ENCODE peak calls at places on chromosomes 6 and 20, in five cellular contexts. One of them, this sample, is unnamed.

GRCh38 chr6:126300735-126301134 is 39.2 kb upstream of the CENPW start:
- DNase-seq in neural progenitor cell: no peak
- DNase-seq in OCI-LY7: no peak
- DNase-seq in MM.1S: peak
- DNase-seq in GM23338: no peak
- DNase-seq in this sample: no peak

GRCh38 chr20:19903168-19903676 is 113.9 kb upstream of the NAA20 start:
- DNase-seq in neural progenitor cell: no peak
- DNase-seq in OCI-LY7: peak
- DNase-seq in MM.1S: peak
- DNase-seq in GM23338: peak
- DNase-seq in this sample: peak

GRCh38 chr6:11730645-11731044 is 48.0 kb downstream of the ADTRP start:
- DNase-seq in neural progenitor cell: no peak
- DNase-seq in OCI-LY7: no peak
- DNase-seq in MM.1S: peak
- DNase-seq in GM23338: no peak
- DNase-seq in this sample: no peak

GRCh38 chr6:161736341-161736740 is 462.5 kb upstream of the AGPAT4 start:
- DNase-seq in neural progenitor cell: no peak
- DNase-seq in OCI-LY7: no peak
- DNase-seq in MM.1S: no peak
- DNase-seq in GM23338: no peak
- DNase-seq in this sample: no peak

GRCh38 chr20:60206259-60206658 is 248.0 kb downstream of the CDH26 start:
- DNase-seq in neural progenitor cell: peak
- DNase-seq in OCI-LY7: peak
- DNase-seq in MM.1S: peak
- DNase-seq in GM23338: peak
- DNase-seq in this sample: peak

GRCh38 chr6:12150812-12151432 is 138.8 kb downstream of the HIVEP1 start:
- DNase-seq in neural progenitor cell: peak
- DNase-seq in OCI-LY7: peak
- DNase-seq in MM.1S: no peak
- DNase-seq in GM23338: peak
- DNase-seq in this sample: peak

GRCh38 chr6:113813207-113813606 is 43.9 kb upstream of the MARCKS start:
- DNase-seq in neural progenitor cell: no peak
- DNase-seq in OCI-LY7: no peak
- DNase-seq in MM.1S: no peak
- DNase-seq in GM23338: no peak
- DNase-seq in this sample: no peak

GRCh38 chr20:61518424-61518951 is 266.4 kb downstream of the CDH4 start:
- DNase-seq in neural progenitor cell: no peak
- DNase-seq in OCI-LY7: no peak
- DNase-seq in MM.1S: no peak
- DNase-seq in GM23338: no peak
- DNase-seq in this sample: no peak

GRCh38 chr20:63873477-63873971 is 8.5 kb downstream of the TPD52L2 start:
- DNase-seq in neural progenitor cell: no peak
- DNase-seq in OCI-LY7: no peak
- DNase-seq in MM.1S: no peak
- DNase-seq in GM23338: no peak
- DNase-seq in this sample: no peak

GRCh38 chr6:6803180-6803978 is 214.9 kb downstream of the LY86 start:
- DNase-seq in neural progenitor cell: no peak
- DNase-seq in OCI-LY7: peak
- DNase-seq in MM.1S: peak
- DNase-seq in GM23338: no peak
- DNase-seq in this sample: peak

GRCh38 chr6:26431258-26432162 is 8.8 kb upstream of the BTN3A3 start:
- DNase-seq in neural progenitor cell: no peak
- DNase-seq in OCI-LY7: no peak
- DNase-seq in MM.1S: no peak
- DNase-seq in GM23338: no peak
- DNase-seq in this sample: no peak

GRCh38 chr6:135853227-135853626 is 1.7 kb downstream of the PDE7B start:
- DNase-seq in neural progenitor cell: no peak
- DNase-seq in OCI-LY7: no peak
- DNase-seq in MM.1S: no peak
- DNase-seq in GM23338: no peak
- DNase-seq in this sample: no peak

GRCh38 chr6:165662671-165663282 is at the start of gene PDE10A:
- DNase-seq in neural progenitor cell: peak
- DNase-seq in OCI-LY7: no peak
- DNase-seq in MM.1S: no peak
- DNase-seq in GM23338: peak
- DNase-seq in this sample: peak

GRCh38 chr20:19492937-19493336 is 265.1 kb upstream of the RIN2 start:
- DNase-seq in neural progenitor cell: peak
- DNase-seq in OCI-LY7: no peak
- DNase-seq in MM.1S: no peak
- DNase-seq in GM23338: peak
- DNase-seq in this sample: no peak

GRCh38 chr6:3612341-3613041 is 139.0 kb downstream of the PXDC1 start:
- DNase-seq in neural progenitor cell: no peak
- DNase-seq in OCI-LY7: no peak
- DNase-seq in MM.1S: no peak
- DNase-seq in GM23338: no peak
- DNase-seq in this sample: peak

GRCh38 chr20:44231713-44232468 is 15.2 kb upstream of the GDAP1L1 start:
- DNase-seq in neural progenitor cell: peak
- DNase-seq in OCI-LY7: no peak
- DNase-seq in MM.1S: no peak
- DNase-seq in GM23338: peak
- DNase-seq in this sample: no peak

GRCh38 chr6:157997893-157998608 is 16.4 kb downstream of the SYNJ2 start:
- DNase-seq in neural progenitor cell: no peak
- DNase-seq in OCI-LY7: no peak
- DNase-seq in MM.1S: no peak
- DNase-seq in GM23338: peak
- DNase-seq in this sample: no peak

GRCh38 chr6:33029297-33030184 is 20.1 kb upstream of the HLA-DOA start:
- DNase-seq in neural progenitor cell: no peak
- DNase-seq in OCI-LY7: peak
- DNase-seq in MM.1S: no peak
- DNase-seq in GM23338: peak
- DNase-seq in this sample: no peak

GRCh38 chr20:41138217-41138526 is 829 bp downstream of the PLCG1 start:
- DNase-seq in neural progenitor cell: no peak
- DNase-seq in OCI-LY7: no peak
- DNase-seq in MM.1S: no peak
- DNase-seq in GM23338: no peak
- DNase-seq in this sample: no peak

GRCh38 chr20:30486103-30486478 is 771.4 kb upstream of the DEFB115 start:
- DNase-seq in neural progenitor cell: no peak
- DNase-seq in OCI-LY7: no peak
- DNase-seq in MM.1S: no peak
- DNase-seq in GM23338: no peak
- DNase-seq in this sample: no peak

GRCh38 chr6:75419408-75419807 is 74.2 kb downstream of the FILIP1 start:
- DNase-seq in neural progenitor cell: no peak
- DNase-seq in OCI-LY7: no peak
- DNase-seq in MM.1S: no peak
- DNase-seq in GM23338: no peak
- DNase-seq in this sample: no peak

GRCh38 chr20:57076202-57076651 is 190.2 kb downstream of the BMP7 start:
- DNase-seq in neural progenitor cell: no peak
- DNase-seq in OCI-LY7: no peak
- DNase-seq in MM.1S: no peak
- DNase-seq in GM23338: no peak
- DNase-seq in this sample: peak

GRCh38 chr20:52667358-52667757 is 304.8 kb upstream of the TSHZ2 start:
- DNase-seq in neural progenitor cell: no peak
- DNase-seq in OCI-LY7: no peak
- DNase-seq in MM.1S: no peak
- DNase-seq in GM23338: no peak
- DNase-seq in this sample: no peak

GRCh38 chr20:62741191-62741676 is 32.6 kb downstream of the NTSR1 start:
- DNase-seq in neural progenitor cell: peak
- DNase-seq in OCI-LY7: no peak
- DNase-seq in MM.1S: no peak
- DNase-seq in GM23338: peak
- DNase-seq in this sample: no peak

GRCh38 chr20:58040447-58041290 is 187.8 kb downstream of the ANKRD60 start:
- DNase-seq in neural progenitor cell: peak
- DNase-seq in OCI-LY7: no peak
- DNase-seq in MM.1S: no peak
- DNase-seq in GM23338: peak
- DNase-seq in this sample: no peak

GRCh38 chr6:101762851-101763250 is 369.3 kb downstream of the GRIK2 start:
- DNase-seq in neural progenitor cell: no peak
- DNase-seq in OCI-LY7: no peak
- DNase-seq in MM.1S: no peak
- DNase-seq in GM23338: no peak
- DNase-seq in this sample: no peak

GRCh38 chr6:84448331-84448730 is 220.9 kb upstream of the CEP162 start:
- DNase-seq in neural progenitor cell: no peak
- DNase-seq in OCI-LY7: no peak
- DNase-seq in MM.1S: no peak
- DNase-seq in GM23338: no peak
- DNase-seq in this sample: no peak
- H3K4me2 ChIP-seq in neural progenitor cell: no peak
- H3K4me2 ChIP-seq in OCI-LY7: no peak
- H3K4me2 ChIP-seq in MM.1S: no peak
- H3K4me2 ChIP-seq in GM23338: no peak
- H3K4me2 ChIP-seq in this sample: no peak

GRCh38 chr6:53834134-53834533 is 39.3 kb downstream of the LRRC1 start:
- DNase-seq in neural progenitor cell: no peak
- DNase-seq in OCI-LY7: no peak
- DNase-seq in MM.1S: no peak
- DNase-seq in GM23338: no peak
- DNase-seq in this sample: no peak
- TF ChIP-seq EZH2phosphoT487 in neural progenitor cell: no peak
- TF ChIP-seq EZH2phosphoT487 in OCI-LY7: no peak
- TF ChIP-seq EZH2phosphoT487 in MM.1S: no peak
- TF ChIP-seq EZH2phosphoT487 in GM23338: no peak
- TF ChIP-seq EZH2phosphoT487 in this sample: no peak

GRCh38 chr6:52666523-52666922 is 4.4 kb upstream of the TMEM14A start:
- DNase-seq in neural progenitor cell: no peak
- DNase-seq in OCI-LY7: no peak
- DNase-seq in MM.1S: peak
- DNase-seq in GM23338: no peak
- DNase-seq in this sample: no peak

GRCh38 chr6:52667572-52667971 is 3.3 kb upstream of the TMEM14A start:
- DNase-seq in neural progenitor cell: no peak
- DNase-seq in OCI-LY7: peak
- DNase-seq in MM.1S: peak
- DNase-seq in GM23338: no peak
- DNase-seq in this sample: no peak

GRCh38 chr6:52672422-52673025 is 1.6 kb downstream of the TMEM14A start:
- DNase-seq in neural progenitor cell: no peak
- DNase-seq in OCI-LY7: no peak
- DNase-seq in MM.1S: no peak
- DNase-seq in GM23338: no peak
- DNase-seq in this sample: peak

GRCh38 chr6:52675372-52675771 is 4.5 kb downstream of the TMEM14A start:
- DNase-seq in neural progenitor cell: peak
- DNase-seq in OCI-LY7: no peak
- DNase-seq in MM.1S: no peak
- DNase-seq in GM23338: peak
- DNase-seq in this sample: no peak

DNA sequence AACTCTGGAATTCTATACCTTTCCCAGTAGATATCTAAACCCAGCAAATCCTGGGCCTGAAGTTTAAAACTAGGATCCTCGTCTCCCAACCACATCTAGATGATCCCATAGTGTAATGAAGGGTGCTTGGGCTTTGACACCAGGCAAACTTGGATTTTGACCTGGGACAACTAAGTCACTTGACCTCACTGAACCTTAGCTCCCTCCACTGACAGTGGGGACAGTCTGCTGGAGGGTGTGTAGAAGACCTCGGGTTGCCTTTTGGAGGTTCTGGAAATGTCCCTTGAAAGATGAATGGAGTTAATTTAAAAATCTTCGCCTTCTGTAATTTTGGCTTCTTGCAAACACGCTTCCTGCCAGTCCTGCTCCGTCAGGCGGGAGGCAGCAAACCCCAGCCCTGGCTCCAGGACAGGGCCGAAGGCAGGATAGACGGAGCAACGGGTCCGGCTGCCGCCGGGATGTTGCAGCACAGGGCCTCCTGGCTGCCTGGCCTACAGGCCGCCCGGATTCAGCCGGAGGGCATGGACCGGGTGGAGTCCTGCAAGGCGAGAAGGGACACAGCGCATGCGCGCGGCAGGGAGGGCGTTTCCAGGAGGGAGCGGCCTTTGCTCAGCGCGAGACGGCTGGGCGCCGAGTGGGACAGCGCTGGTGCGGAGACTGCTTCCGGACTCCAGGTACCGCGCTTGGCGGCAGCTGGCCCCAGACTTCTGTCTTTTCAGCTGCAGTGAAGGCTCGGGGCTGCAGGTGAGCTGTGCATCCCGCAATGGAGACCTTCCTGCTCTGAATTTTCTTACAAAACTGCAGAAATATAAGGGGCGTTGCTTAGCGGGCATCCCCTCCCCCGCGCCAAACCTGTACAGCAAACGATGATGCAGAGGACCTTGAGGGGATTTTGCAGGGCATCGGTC is at the start of gene TMEM14A:
- DNase-seq in neural progenitor cell: peak
- DNase-seq in OCI-LY7: peak
- DNase-seq in MM.1S: peak
- DNase-seq in GM23338: peak
- DNase-seq in this sample: peak
- TF ChIP-seq CTCF in neural progenitor cell: no peak
- TF ChIP-seq CTCF in OCI-LY7: no peak
- TF ChIP-seq CTCF in MM.1S: no peak
- TF ChIP-seq CTCF in GM23338: no peak
- TF ChIP-seq CTCF in this sample: peak

GRCh38 chr6:119482850-119483285 is 133.3 kb upstream of the MAN1A1 start:
- DNase-seq in neural progenitor cell: no peak
- DNase-seq in OCI-LY7: no peak
- DNase-seq in MM.1S: no peak
- DNase-seq in GM23338: no peak
- DNase-seq in this sample: no peak

GRCh38 chr6:119483936-119484335 is 134.4 kb upstream of the MAN1A1 start:
- DNase-seq in neural progenitor cell: no peak
- DNase-seq in OCI-LY7: no peak
- DNase-seq in MM.1S: no peak
- DNase-seq in GM23338: no peak
- DNase-seq in this sample: no peak

GRCh38 chr6:119481098-119481497 is 131.5 kb upstream of the MAN1A1 start:
- DNase-seq in neural progenitor cell: no peak
- DNase-seq in OCI-LY7: no peak
- DNase-seq in MM.1S: no peak
- DNase-seq in GM23338: no peak
- DNase-seq in this sample: no peak

GRCh38 chr6:119481981-119482380 is 132.4 kb upstream of the MAN1A1 start:
- DNase-seq in neural progenitor cell: no peak
- DNase-seq in OCI-LY7: no peak
- DNase-seq in MM.1S: no peak
- DNase-seq in GM23338: no peak
- DNase-seq in this sample: no peak

DNA sequence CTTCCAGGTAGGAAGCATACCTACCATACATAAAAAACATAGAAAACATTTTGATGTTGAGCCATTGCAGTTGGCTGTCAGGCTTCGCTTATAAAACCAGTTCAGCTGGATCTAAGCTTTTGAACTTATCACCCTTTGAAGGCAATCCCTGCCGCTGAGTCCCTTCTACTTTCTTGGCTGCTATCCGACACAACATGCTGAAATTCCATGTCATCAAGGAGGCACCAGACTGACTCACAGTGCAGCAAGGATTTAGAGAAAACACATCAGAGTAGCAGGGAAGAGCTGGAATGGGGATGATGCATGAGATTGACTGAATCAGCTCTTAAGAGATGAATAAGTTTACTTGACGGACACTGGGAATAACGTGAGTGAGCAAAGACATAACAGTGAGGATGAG is 135.0 kb upstream of the MAN1A1 start:
- DNase-seq in neural progenitor cell: peak
- DNase-seq in OCI-LY7: no peak
- DNase-seq in MM.1S: no peak
- DNase-seq in GM23338: no peak
- DNase-seq in this sample: peak
- H3K4me2 ChIP-seq in neural progenitor cell: no peak
- H3K4me2 ChIP-seq in OCI-LY7: no peak
- H3K4me2 ChIP-seq in MM.1S: no peak
- H3K4me2 ChIP-seq in GM23338: no peak
- H3K4me2 ChIP-seq in this sample: no peak